ENCODE peak calls at places on chromosomes 3 and 15, in five cellular contexts. One of them, this sample, is unnamed.

GRCh38 chr3:33921608-33922007 is 123.2 kb downstream of the PDCD6IP start:
- DNase-seq in activated CD8-positive, alpha-beta memory T cell treated with anti-CD3 and anti-CD28 coated beads, Interleukin-2, amount 10 ng/mL, durations not matched to agents 7 days and 5 days: no peak
- DNase-seq in NCI-H460: no peak
- DNase-seq in NCI-H2081: no peak
- DNase-seq in HTR-8/SVneo: no peak
- DNase-seq in this sample: no peak

GRCh38 chr15:100140527-100141303 is 201.1 kb downstream of the ADAMTS17 start:
- DNase-seq in activated CD8-positive, alpha-beta memory T cell treated with anti-CD3 and anti-CD28 coated beads, Interleukin-2, amount 10 ng/mL, durations not matched to agents 7 days and 5 days: no peak
- DNase-seq in NCI-H460: no peak
- DNase-seq in NCI-H2081: no peak
- DNase-seq in HTR-8/SVneo: no peak
- DNase-seq in this sample: no peak

GRCh38 chr15:57993409-57993808 is 72.1 kb downstream of the ALDH1A2 start:
- DNase-seq in activated CD8-positive, alpha-beta memory T cell treated with anti-CD3 and anti-CD28 coated beads, Interleukin-2, amount 10 ng/mL, durations not matched to agents 7 days and 5 days: no peak
- DNase-seq in NCI-H460: no peak
- DNase-seq in NCI-H2081: no peak
- DNase-seq in HTR-8/SVneo: no peak
- DNase-seq in this sample: no peak

GRCh38 chr3:115615001-115615447 is 8.3 kb upstream of the GAP43 start:
- DNase-seq in activated CD8-positive, alpha-beta memory T cell treated with anti-CD3 and anti-CD28 coated beads, Interleukin-2, amount 10 ng/mL, durations not matched to agents 7 days and 5 days: no peak
- DNase-seq in NCI-H460: no peak
- DNase-seq in NCI-H2081: no peak
- DNase-seq in HTR-8/SVneo: no peak
- DNase-seq in this sample: no peak

GRCh38 chr3:100042577-100042981 is 71.7 kb downstream of the FILIP1L start:
- DNase-seq in activated CD8-positive, alpha-beta memory T cell treated with anti-CD3 and anti-CD28 coated beads, Interleukin-2, amount 10 ng/mL, durations not matched to agents 7 days and 5 days: no peak
- DNase-seq in NCI-H460: no peak
- DNase-seq in NCI-H2081: no peak
- DNase-seq in HTR-8/SVneo: no peak
- DNase-seq in this sample: no peak

GRCh38 chr3:32844914-32845313 is 27.1 kb downstream of the TRIM71 start:
- DNase-seq in activated CD8-positive, alpha-beta memory T cell treated with anti-CD3 and anti-CD28 coated beads, Interleukin-2, amount 10 ng/mL, durations not matched to agents 7 days and 5 days: no peak
- DNase-seq in NCI-H460: no peak
- DNase-seq in NCI-H2081: no peak
- DNase-seq in HTR-8/SVneo: no peak
- DNase-seq in this sample: no peak

GRCh38 chr3:52039846-52040245 is 16.5 kb downstream of the DUSP7 start:
- DNase-seq in activated CD8-positive, alpha-beta memory T cell treated with anti-CD3 and anti-CD28 coated beads, Interleukin-2, amount 10 ng/mL, durations not matched to agents 7 days and 5 days: no peak
- DNase-seq in NCI-H460: peak
- DNase-seq in NCI-H2081: no peak
- DNase-seq in HTR-8/SVneo: no peak
- DNase-seq in this sample: no peak

GRCh38 chr3:8482960-8483665 is 18.5 kb upstream of the LMCD1 start:
- DNase-seq in activated CD8-positive, alpha-beta memory T cell treated with anti-CD3 and anti-CD28 coated beads, Interleukin-2, amount 10 ng/mL, durations not matched to agents 7 days and 5 days: no peak
- DNase-seq in NCI-H460: no peak
- DNase-seq in NCI-H2081: no peak
- DNase-seq in HTR-8/SVneo: peak
- DNase-seq in this sample: peak

GRCh38 chr3:128254066-128254590 is 100.8 kb downstream of the EEFSEC start:
- DNase-seq in activated CD8-positive, alpha-beta memory T cell treated with anti-CD3 and anti-CD28 coated beads, Interleukin-2, amount 10 ng/mL, durations not matched to agents 7 days and 5 days: no peak
- DNase-seq in NCI-H460: no peak
- DNase-seq in NCI-H2081: no peak
- DNase-seq in HTR-8/SVneo: no peak
- DNase-seq in this sample: no peak

GRCh38 chr3:66038384-66038725 is 363 bp downstream of the MAGI1 start:
- DNase-seq in activated CD8-positive, alpha-beta memory T cell treated with anti-CD3 and anti-CD28 coated beads, Interleukin-2, amount 10 ng/mL, durations not matched to agents 7 days and 5 days: no peak
- DNase-seq in NCI-H460: peak
- DNase-seq in NCI-H2081: no peak
- DNase-seq in HTR-8/SVneo: no peak
- DNase-seq in this sample: no peak

GRCh38 chr3:191894406-191894805 is 433.4 kb downstream of the PYDC2 start:
- DNase-seq in activated CD8-positive, alpha-beta memory T cell treated with anti-CD3 and anti-CD28 coated beads, Interleukin-2, amount 10 ng/mL, durations not matched to agents 7 days and 5 days: no peak
- DNase-seq in NCI-H460: no peak
- DNase-seq in NCI-H2081: no peak
- DNase-seq in HTR-8/SVneo: no peak
- DNase-seq in this sample: no peak

GRCh38 chr15:24862726-24863521 is 91.9 kb upstream of the SNRPN start:
- DNase-seq in activated CD8-positive, alpha-beta memory T cell treated with anti-CD3 and anti-CD28 coated beads, Interleukin-2, amount 10 ng/mL, durations not matched to agents 7 days and 5 days: no peak
- DNase-seq in NCI-H460: no peak
- DNase-seq in NCI-H2081: no peak
- DNase-seq in HTR-8/SVneo: no peak
- DNase-seq in this sample: no peak

GRCh38 chr3:185820973-185821758 is 3.7 kb downstream of the IGF2BP2 start:
- DNase-seq in activated CD8-positive, alpha-beta memory T cell treated with anti-CD3 and anti-CD28 coated beads, Interleukin-2, amount 10 ng/mL, durations not matched to agents 7 days and 5 days: no peak
- DNase-seq in NCI-H460: peak
- DNase-seq in NCI-H2081: no peak
- DNase-seq in HTR-8/SVneo: no peak
- DNase-seq in this sample: no peak